ENCODE peak calls at places on chromosomes 11 and 22, in six cellular contexts. C is Calu3; D is CD8-positive, alpha-beta memory T cell; H is NCI-H526; X is activated gamma-delta T cell; O is naive thymus-derived CD4-positive, alpha-beta T cell. V is an unnamed sample.

GRCh38 chr22:36162127-36163034 is 1.8 kb upstream of the APOL3 start:
- DNase-seq in H (no peak), X (no peak), O (peak), C (no peak), D (peak), V (no peak)

GRCh38 chr22:19143967-19144400 is 467 bp downstream of the ESS2 start:
- DNase-seq in H (no peak), X (no peak), O (peak), D (peak), C (peak), V (no peak)

GRCh38 chr11:1767399-1768140 is 3.8 kb upstream of the CTSD start:
- DNase-seq in H (no peak), O (no peak), C (no peak), D (no peak), X (no peak), V (no peak)

GRCh38 chr11:83717551-83717950 is 431.4 kb upstream of the CCDC90B start:
- DNase-seq in D (no peak), O (no peak), X (no peak), C (no peak), H (no peak), V (no peak)

GRCh38 chr11:3970101-3970500 is 114.6 kb downstream of the STIM1 start:
- DNase-seq in H (no peak), X (no peak), C (no peak), O (no peak), D (no peak), V (no peak)

GRCh38 chr11:125935629-125936199 is 10.1 kb upstream of the VSIG10L2 start:
- DNase-seq in O (no peak), H (no peak), D (no peak), X (no peak), C (no peak), V (no peak)

GRCh38 chr11:126191379-126192073 is 19.9 kb downstream of the RPUSD4 start:
- DNase-seq in X (no peak), C (no peak), D (no peak), O (no peak), H (no peak), V (no peak)

GRCh38 chr11:64916040-64916847 is 765 bp downstream of the ATG2A start:
- DNase-seq in C (peak), X (no peak), D (peak), O (no peak), H (peak), V (no peak)

GRCh38 chr22:21102659-21103267 is 57.0 kb downstream of the LRRC74B start:
- DNase-seq in X (no peak), O (peak), H (peak), D (peak), C (peak), V (peak)

GRCh38 chr11:47977651-47978050 is 2.7 kb upstream of the PTPRJ start:
- DNase-seq in D (no peak), O (no peak), X (no peak), H (no peak), C (no peak), V (no peak)

GRCh38 chr11:60978546-60979380 is 7.3 kb downstream of the CD6 start:
- DNase-seq in O (no peak), X (no peak), H (no peak), C (no peak), D (peak), V (no peak)

GRCh38 chr11:122751298-122752070 is 86.8 kb upstream of the CRTAM start:
- DNase-seq in X (no peak), H (no peak), O (no peak), C (no peak), D (no peak), V (no peak)

GRCh38 chr11:111911563-111912401 is at the start of gene CRYAB:
- DNase-seq in O (no peak), D (no peak), H (no peak), X (no peak), C (no peak), V (no peak)

GRCh38 chr11:12764187-12764914 is 90.1 kb downstream of the TEAD1 start:
- DNase-seq in X (no peak), H (no peak), D (no peak), C (no peak), O (no peak), V (no peak)

GRCh38 chr22:46509416-46510089 is 27.9 kb downstream of the CELSR1 start:
- DNase-seq in X (no peak), H (no peak), C (no peak), D (no peak), O (no peak), V (no peak)

GRCh38 chr11:2368178-2368850 is 8.8 kb upstream of the CD81 start:
- DNase-seq in O (no peak), X (no peak), C (no peak), D (no peak), H (no peak), V (no peak)

GRCh38 chr11:2932850-2933251 is 3.6 kb upstream of the PHLDA2 start:
- DNase-seq in X (no peak), D (no peak), O (no peak), C (peak), H (no peak), V (no peak)

GRCh38 chr22:17101475-17102296 is 16.9 kb downstream of the IL17RA start:
- DNase-seq in O (no peak), X (no peak), D (no peak), C (no peak), H (no peak), V (no peak)

GRCh38 chr11:62853279-62853965 is 14.0 kb upstream of the WDR74 start:
- DNase-seq in D (no peak), C (no peak), H (no peak), O (no peak), X (no peak), V (no peak)

GRCh38 chr22:22955866-22956535 is 68.4 kb downstream of the IGLL5 start:
- DNase-seq in O (peak), D (peak), X (no peak), C (peak), H (peak), V (peak)

GRCh38 chr11:11265994-11266606 is 87.0 kb downstream of the CSNK2A3 start:
- DNase-seq in H (peak), X (no peak), O (peak), D (peak), C (peak), V (peak)

GRCh38 chr11:17314232-17314547 is 37.4 kb upstream of the NCR3LG1 start:
- DNase-seq in O (no peak), C (no peak), D (no peak), H (no peak), X (no peak), V (no peak)

GRCh38 chr22:30832407-30832987 is 136.1 kb downstream of the MORC2 start:
- DNase-seq in X (no peak), D (no peak), C (no peak), O (no peak), H (no peak), V (no peak)

GRCh38 chr11:74269161-74269809 is 42.2 kb downstream of the P4HA3 start:
- DNase-seq in C (no peak), X (no peak), O (peak), H (no peak), D (no peak), V (peak)

GRCh38 chr22:39658367-39658766 is 87.8 kb downstream of the CACNA1I start:
- DNase-seq in O (peak), X (no peak), C (no peak), H (no peak), D (no peak), V (no peak)

GRCh38 chr11:75277211-75277805 is 36.7 kb downstream of the TPBGL start:
- DNase-seq in X (no peak), C (no peak), D (no peak), H (no peak), O (no peak), V (no peak)

GRCh38 chr11:124069429-124070401 is 28.6 kb upstream of the OR10G7 start:
- DNase-seq in C (peak), O (no peak), X (no peak), H (peak), D (no peak), V (peak)

GRCh38 chr11:2892215-2893020 is 6.8 kb upstream of the CDKN1C start:
- DNase-seq in H (peak), X (no peak), C (peak), O (peak), D (peak), V (peak)

GRCh38 chr22:35664955-35665577 is 16.8 kb downstream of the APOL6 start:
- DNase-seq in O (no peak), X (no peak), H (no peak), D (no peak), C (no peak), V (no peak)